ENCODE peak calls at places on chromosomes 2 and 18, in nine cellular contexts. C, H, Q, S, U, G, T, P and R are unnamed samples.

GRCh38 chr2:172460780-172461201 is 33.4 kb downstream of the ITGA6 start:
- DNase-seq in C (no peak), H (no peak), Q (no peak), S (no peak), U (no peak), G (no peak), T (no peak), P (no peak), R (no peak)

GRCh38 chr2:121094845-121095244 is 190.2 kb downstream of the TFCP2L1 start:
- DNase-seq in C (no peak), H (no peak), Q (no peak), S (no peak), U (no peak), G (no peak), T (no peak), P (no peak), R (no peak)

GRCh38 chr2:6025391-6025790 is 333.2 kb downstream of the SOX11 start:
- DNase-seq in C (no peak), H (no peak), Q (no peak), S (no peak), U (no peak), G (no peak), T (no peak), P (no peak), R (no peak)

GRCh38 chr2:109162999-109163398 is 34.0 kb downstream of the SH3RF3 start:
- DNase-seq in C (peak), H (no peak), Q (no peak), S (no peak), U (no peak), G (no peak), T (no peak), P (no peak), R (no peak)

GRCh38 chr2:9991829-9992273 is 40.4 kb downstream of the GRHL1 start:
- DNase-seq in C (no peak), H (no peak), Q (no peak), S (no peak), U (no peak), G (no peak), T (no peak), P (no peak), R (no peak)

GRCh38 chr2:227205701-227206100 is 41.3 kb downstream of the COL4A3 start:
- DNase-seq in C (no peak), H (no peak), Q (no peak), S (no peak), U (no peak), G (no peak), T (no peak), P (no peak), R (no peak)

GRCh38 chr2:73830871-73831401 is 2.2 kb downstream of the STAMBP start:
- DNase-seq in C (no peak), H (peak), Q (no peak), S (no peak), U (no peak), G (no peak), T (no peak), P (no peak), R (no peak)

GRCh38 chr2:208984376-208985100 is 439.3 kb upstream of the MAP2 start:
- DNase-seq in C (no peak), H (no peak), Q (no peak), S (no peak), U (no peak), G (no peak), T (no peak), P (no peak), R (no peak)

GRCh38 chr2:85440736-85441135 is 22.2 kb downstream of the SH2D6 start:
- DNase-seq in C (no peak), H (no peak), Q (no peak), S (no peak), U (no peak), G (no peak), T (no peak), P (no peak), R (no peak)

GRCh38 chr2:175004980-175005832 is at the start of gene CHN1:
- DNase-seq in C (peak), H (peak), Q (peak), S (peak), U (peak), G (no peak), T (peak), P (peak), R (peak)

GRCh38 chr2:11811036-11811654 is 64.7 kb downstream of the LPIN1 start:
- DNase-seq in C (no peak), H (no peak), Q (no peak), S (no peak), U (no peak), G (no peak), T (no peak), P (no peak), R (no peak)

GRCh38 chr2:177753682-177754475 is 318.7 kb downstream of the PDE11A start:
- DNase-seq in C (peak), H (peak), Q (no peak), S (peak), U (no peak), G (peak), T (no peak), P (no peak), R (no peak)

GRCh38 chr18:35089382-35089781 is 48.2 kb downstream of the MAPRE2 start:
- DNase-seq in C (no peak), H (no peak), Q (no peak), S (no peak), U (no peak), G (no peak), T (no peak), P (no peak), R (no peak)

GRCh38 chr2:85588218-85589044 is 4.2 kb downstream of the VAMP5 start:
- DNase-seq in C (no peak), H (no peak), Q (no peak), S (no peak), U (no peak), G (no peak), T (no peak), P (no peak), R (no peak)

GRCh38 chr2:175207741-175208438 is 26.4 kb upstream of the ATP5MC3 start:
- DNase-seq in C (peak), H (no peak), Q (no peak), S (no peak), U (no peak), G (no peak), T (no peak), P (no peak), R (no peak)

GRCh38 chr2:23627236-23627990 is 242.4 kb downstream of the KLHL29 start:
- DNase-seq in C (peak), H (no peak), Q (no peak), S (no peak), U (no peak), G (no peak), T (no peak), P (no peak), R (no peak)

GRCh38 chr2:37671816-37672103 is 318 bp upstream of the CDC42EP3 start:
- DNase-seq in C (no peak), H (no peak), Q (no peak), S (no peak), U (no peak), G (no peak), T (no peak), P (no peak), R (no peak)

GRCh38 chr2:231118122-231118942 is 6.5 kb downstream of the HTR2B start:
- DNase-seq in C (no peak), H (no peak), Q (no peak), S (peak), U (no peak), G (no peak), T (no peak), P (no peak), R (no peak)

GRCh38 chr2:127362486-127362885 is 25.3 kb downstream of the MAP3K2 start:
- DNase-seq in C (no peak), H (no peak), Q (no peak), S (no peak), U (no peak), G (no peak), T (no peak), P (no peak), R (no peak)

GRCh38 chr18:68056936-68057335 is 540.4 kb upstream of the DSEL start:
- DNase-seq in C (no peak), H (no peak), Q (no peak), S (no peak), U (no peak), G (no peak), T (no peak), P (no peak), R (no peak)

GRCh38 chr2:22355816-22356433 is 1029.1 kb upstream of the KLHL29 start:
- DNase-seq in C (peak), H (peak), Q (peak), S (peak), U (peak), G (no peak), T (no peak), P (peak), R (peak)

GRCh38 chr2:164745012-164745797 is 96.4 kb downstream of the COBLL1 start:
- DNase-seq in C (no peak), H (no peak), Q (no peak), S (no peak), U (no peak), G (no peak), T (no peak), P (no peak), R (no peak)

GRCh38 chr2:197248623-197249022 is 62.0 kb downstream of the ANKRD44 start:
- DNase-seq in C (no peak), H (peak), Q (no peak), S (peak), U (peak), G (no peak), T (no peak), P (no peak), R (no peak)

GRCh38 chr2:216436369-216436768 is 24.1 kb downstream of the SMARCAL1 start:
- DNase-seq in C (no peak), H (no peak), Q (no peak), S (no peak), U (no peak), G (peak), T (no peak), P (no peak), R (no peak)

GRCh38 chr18:31268985-31269406 is 49.0 kb upstream of the DSG1 start:
- DNase-seq in C (no peak), H (no peak), Q (no peak), S (peak), U (no peak), G (no peak), T (no peak), P (no peak), R (no peak)

GRCh38 chr2:12330916-12331315 is 385.8 kb upstream of the TRIB2 start:
- DNase-seq in C (no peak), H (no peak), Q (no peak), S (no peak), U (no peak), G (peak), T (no peak), P (no peak), R (no peak)

GRCh38 chr2:128329607-128330006 is 10.9 kb upstream of the HS6ST1 start:
- DNase-seq in C (no peak), H (peak), Q (no peak), S (no peak), U (no peak), G (no peak), T (no peak), P (no peak), R (no peak)

GRCh38 chr2:240948086-240948485 is 42.0 kb downstream of the CROCC2 start:
- DNase-seq in C (no peak), H (no peak), Q (no peak), S (no peak), U (no peak), G (no peak), T (no peak), P (no peak), R (no peak)